ENCODE peak calls at places on chromosome 11, in seven cellular contexts. Y, V, C, Z, H, B and M are unnamed samples.

GRCh38 chr11:47161134-47161854 is 15.4 kb downstream of the ARFGAP2 start:
- DNase-seq in H (peak), B (peak), Y (peak), V (peak), Z (no peak), C (peak), M (no peak)

GRCh38 chr11:35214792-35215193 is 75.8 kb downstream of the CD44 start:
- DNase-seq in H (no peak), Z (no peak), Y (no peak), V (no peak), B (peak), C (no peak), M (no peak)

GRCh38 chr11:125123947-125124633 is 12.7 kb upstream of the TMEM218 start:
- DNase-seq in B (peak), Y (peak), H (peak), C (peak), V (peak), Z (no peak), M (no peak)

GRCh38 chr11:60887531-60887930 is 18.9 kb downstream of the PRPF19 start:
- DNase-seq in H (no peak), Z (no peak), B (peak), V (peak), C (peak), Y (peak), M (no peak)

GRCh38 chr11:13008625-13009475 is at the start of gene RASSF10:
- DNase-seq in Y (peak), C (peak), H (peak), B (peak), Z (no peak), V (no peak), M (no peak)

GRCh38 chr11:61477734-61478148 is 30.8 kb upstream of the LRRC10B start:
- DNase-seq in V (peak), B (peak), C (peak), H (peak), Z (no peak), Y (peak), M (no peak)

GRCh38 chr11:30406978-30407762 is 84.3 kb downstream of the ARL14EP start:
- DNase-seq in Z (no peak), B (no peak), H (peak), Y (no peak), V (no peak), C (no peak), M (no peak)

GRCh38 chr11:27950339-27950738 is 157.6 kb downstream of the KIF18A start:
- DNase-seq in B (peak), Y (no peak), C (no peak), Z (no peak), H (no peak), V (no peak), M (no peak)

GRCh38 chr11:68309621-68310185 is 2.7 kb upstream of the LRP5 start:
- DNase-seq in C (no peak), V (no peak), B (no peak), Y (no peak), Z (no peak), H (no peak), M (no peak)

GRCh38 chr11:48020092-48020755 is 39.9 kb downstream of the PTPRJ start:
- DNase-seq in B (no peak), Z (no peak), Y (peak), V (no peak), C (no peak), H (no peak), M (no peak)

GRCh38 chr11:5550440-5551095 is 2.2 kb upstream of the OR52H1 start:
- DNase-seq in Z (no peak), Y (no peak), V (no peak), C (no peak), B (peak), H (no peak), M (no peak)

GRCh38 chr11:10654211-10655150 is 39.1 kb downstream of the IRAG1 start:
- DNase-seq in Z (no peak), B (peak), V (no peak), H (no peak), Y (no peak), C (peak), M (no peak)